ENCODE peak calls at places on chromosomes 13 and 19, in six cellular contexts. A is fibroblast of pulmonary artery; J is stomach; D is HTR-8/SVneo; Y is HCEC 1CT; W is stimulated activated naive B cell treated with anti-CD40 and anti-IgM and Interleukin-4, amounts not matched to agents 10 μg/mL and 1 μg/mL and 100 μg/mL, for 72 hours. F is an unnamed sample.

GRCh38 chr13:45102136-45102802 is 18.0 kb upstream of the GTF2F2 start:
- DNase-seq in Y (no peak), A (no peak), W (no peak), J (no peak), D (no peak), F (no peak)

GRCh38 chr19:3830841-3831589 is 37.8 kb downstream of the ZFR2 start:
- DNase-seq in W (no peak), A (no peak), D (no peak), Y (no peak), J (no peak), F (no peak)

GRCh38 chr19:8210660-8211101 is 1.5 kb downstream of the CERS4 start:
- DNase-seq in D (no peak), W (no peak), A (no peak), J (no peak), Y (no peak), F (no peak)

GRCh38 chr13:100203696-100204367 is 114.9 kb downstream of the PCCA start:
- DNase-seq in A (peak; percentile 38), D (peak; percentile 22), Y (peak; percentile 83), W (no peak), J (no peak), F (no peak)

GRCh38 chr13:44230071-44230470 is 143.6 kb upstream of the SERP2 start:
- DNase-seq in Y (no peak), D (no peak), A (no peak), W (no peak), J (no peak), F (no peak)

GRCh38 chr19:1904385-1905070 is 671 bp upstream of the ADAT3 start:
- DNase-seq in J (peak; percentile 70), W (peak; percentile 75), A (no peak), D (no peak), Y (no peak), F (no peak)

GRCh38 chr13:113637262-113638160 is 20.5 kb downstream of the ATP4B start:
- DNase-seq in Y (no peak), J (no peak), A (no peak), D (no peak), W (no peak), F (no peak)

GRCh38 chr19:42076375-42076944 is 494 bp downstream of the ZNF574 start:
- DNase-seq in J (no peak), A (no peak), Y (no peak), W (no peak), D (no peak), F (peak; percentile 46)

GRCh38 chr13:80361883-80362327 is 21.0 kb upstream of the SPRY2 start:
- DNase-seq in W (no peak), Y (no peak), J (no peak), A (no peak), D (no peak), F (no peak)

GRCh38 chr13:106619688-106620555 is 52.0 kb upstream of the ARGLU1 start:
- DNase-seq in J (no peak), W (no peak), Y (peak; percentile 75), A (peak; percentile 78), D (peak; percentile 46), F (peak; percentile 10)

GRCh38 chr19:2056810-2057192 is 5.8 kb upstream of the MKNK2 start:
- DNase-seq in Y (no peak), W (no peak), A (no peak), D (no peak), J (no peak), F (no peak)

GRCh38 chr13:111119966-111120365 is 4.9 kb downstream of the ARHGEF7 start:
- DNase-seq in J (no peak), W (no peak), D (no peak), Y (no peak), A (no peak), F (no peak)

GRCh38 chr13:77345150-77345780 is 18.4 kb upstream of the MYCBP2 start:
- DNase-seq in J (no peak), Y (no peak), D (no peak), A (no peak), W (peak; percentile 67), F (no peak)

GRCh38 chr19:35704218-35704617 is at the start of gene ZBTB32:
- DNase-seq in D (no peak), A (peak; percentile 71), W (no peak), J (no peak), Y (no peak), F (peak; percentile 41)

GRCh38 chr19:17841810-17842662 is 5.7 kb downstream of the JAK3 start:
- DNase-seq in D (no peak), Y (peak; percentile 75), A (peak; percentile 89), J (peak; percentile 86), W (no peak), F (peak; percentile 81)

GRCh38 chr13:100913143-100913542 is 238.5 kb upstream of the TMTC4 start:
- DNase-seq in D (no peak), Y (no peak), W (no peak), J (no peak), A (no peak), F (no peak)

GRCh38 chr19:8826371-8826770 is 5.7 kb downstream of the ZNF558 start:
- DNase-seq in J (no peak), D (no peak), Y (no peak), W (no peak), A (no peak), F (no peak)

GRCh38 chr13:104648291-104648690 is 1582.1 kb upstream of the SLC10A2 start:
- DNase-seq in Y (no peak), J (no peak), W (no peak), D (no peak), A (no peak), F (no peak)

GRCh38 chr13:44331446-44331845 is 42.2 kb upstream of the SERP2 start:
- DNase-seq in J (no peak), Y (no peak), A (peak; percentile 48), W (no peak), D (no peak), F (no peak)

GRCh38 chr13:66468656-66469055 is 761.5 kb downstream of the PCDH9 start:
- DNase-seq in A (no peak), D (no peak), W (no peak), Y (no peak), J (no peak), F (no peak)

GRCh38 chr19:57615346-57615745 is 1.3 kb downstream of the ZNF134 start:
- DNase-seq in D (no peak), J (no peak), A (no peak), W (no peak), Y (no peak), F (no peak)

GRCh38 chr13:32179708-32180107 is 135.5 kb downstream of the ZAR1L start:
- DNase-seq in J (no peak), Y (no peak), W (no peak), D (no peak), A (no peak), F (no peak)

GRCh38 chr13:73844986-73845385 is 289.2 kb downstream of the KLF12 start:
- DNase-seq in W (no peak), Y (peak; percentile 54), D (no peak), A (peak; percentile 43), J (no peak), F (no peak)

GRCh38 chr13:80341098-80341701 is at the start of gene SPRY2:
- DNase-seq in W (peak; percentile 63), J (peak; percentile 93), Y (peak; percentile 98), A (peak; percentile 98), D (peak; percentile 71), F (peak; percentile 58)